ENCODE peak calls at places on chromosomes 12 and 14, in five cellular contexts. One of them, this sample, is unnamed.

GRCh38 chr12:4539167-4539870 is 629 bp downstream of the RAD51AP1 start:
- DNase-seq in amniotic epithelial cell: no peak
- DNase-seq in HT1080: no peak
- DNase-seq in AG20443: no peak
- DNase-seq in myocyte: no peak
- DNase-seq in this sample: no peak

GRCh38 chr12:126663304-126664094 is 1598.3 kb downstream of the AACS start:
- DNase-seq in amniotic epithelial cell: peak; percentile 2
- DNase-seq in HT1080: peak; percentile 29
- DNase-seq in AG20443: no peak
- DNase-seq in myocyte: peak; percentile 8
- DNase-seq in this sample: no peak

GRCh38 chr12:46134205-46134811 is 134.5 kb downstream of the SLC38A1 start:
- DNase-seq in amniotic epithelial cell: peak; percentile 87
- DNase-seq in HT1080: no peak
- DNase-seq in AG20443: no peak
- DNase-seq in myocyte: no peak
- DNase-seq in this sample: no peak

GRCh38 chr14:74613211-74613914 is 1.3 kb upstream of the LTBP2 start:
- DNase-seq in amniotic epithelial cell: no peak
- DNase-seq in HT1080: no peak
- DNase-seq in AG20443: no peak
- DNase-seq in myocyte: no peak
- DNase-seq in this sample: no peak

GRCh38 chr12:98402081-98402480 is 113.3 kb upstream of the TMPO start:
- DNase-seq in amniotic epithelial cell: peak; percentile 48
- DNase-seq in HT1080: peak; percentile 41
- DNase-seq in AG20443: no peak
- DNase-seq in myocyte: no peak
- DNase-seq in this sample: no peak

GRCh38 chr14:64764641-64765520 is 60.7 kb downstream of the PLEKHG3 start:
- DNase-seq in amniotic epithelial cell: peak; percentile 63
- DNase-seq in HT1080: peak; percentile 69
- DNase-seq in AG20443: peak; percentile 91
- DNase-seq in myocyte: peak; percentile 82
- DNase-seq in this sample: peak; percentile 75

GRCh38 chr14:30573203-30573814 is 14.4 kb downstream of the G2E3 start:
- DNase-seq in amniotic epithelial cell: peak; percentile 84
- DNase-seq in HT1080: peak; percentile 49
- DNase-seq in AG20443: no peak
- DNase-seq in myocyte: peak; percentile 50
- DNase-seq in this sample: no peak

GRCh38 chr14:94728950-94729349 is 41.0 kb downstream of the GSC start:
- DNase-seq in amniotic epithelial cell: no peak
- DNase-seq in HT1080: no peak
- DNase-seq in AG20443: no peak
- DNase-seq in myocyte: no peak
- DNase-seq in this sample: no peak

GRCh38 chr12:70241845-70242244 is 1.4 kb upstream of the CNOT2 start:
- DNase-seq in amniotic epithelial cell: no peak
- DNase-seq in HT1080: no peak
- DNase-seq in AG20443: no peak
- DNase-seq in myocyte: no peak
- DNase-seq in this sample: no peak

GRCh38 chr12:90945070-90945649 is 9.8 kb downstream of the CCER1 start:
- DNase-seq in amniotic epithelial cell: peak; percentile 49
- DNase-seq in HT1080: no peak
- DNase-seq in AG20443: no peak
- DNase-seq in myocyte: peak; percentile 21
- DNase-seq in this sample: no peak

GRCh38 chr14:104179564-104180129 is 41.3 kb downstream of the KIF26A start:
- DNase-seq in amniotic epithelial cell: no peak
- DNase-seq in HT1080: no peak
- DNase-seq in AG20443: no peak
- DNase-seq in myocyte: no peak
- DNase-seq in this sample: no peak

GRCh38 chr12:93087836-93088610 is 158.9 kb upstream of the EEA1 start:
- DNase-seq in amniotic epithelial cell: no peak
- DNase-seq in HT1080: no peak
- DNase-seq in AG20443: no peak
- DNase-seq in myocyte: no peak
- DNase-seq in this sample: no peak

GRCh38 chr12:67991158-67991557 is 1.9 kb downstream of the IFNG-AS1 start:
- DNase-seq in amniotic epithelial cell: no peak
- DNase-seq in HT1080: no peak
- DNase-seq in AG20443: no peak
- DNase-seq in myocyte: no peak
- DNase-seq in this sample: no peak

GRCh38 chr14:60195179-60195810 is 30.1 kb upstream of the DHRS7 start:
- DNase-seq in amniotic epithelial cell: no peak
- DNase-seq in HT1080: no peak
- DNase-seq in AG20443: no peak
- DNase-seq in myocyte: no peak
- DNase-seq in this sample: no peak

GRCh38 chr14:36245223-36245622 is 68.7 kb upstream of the PTCSC3 start:
- DNase-seq in amniotic epithelial cell: no peak
- DNase-seq in HT1080: no peak
- DNase-seq in AG20443: no peak
- DNase-seq in myocyte: no peak
- DNase-seq in this sample: no peak

GRCh38 chr14:61505815-61506809 is 184.7 kb downstream of the PRKCH start:
- DNase-seq in amniotic epithelial cell: peak; percentile 80
- DNase-seq in HT1080: no peak
- DNase-seq in AG20443: no peak
- DNase-seq in myocyte: no peak
- DNase-seq in this sample: no peak

GRCh38 chr12:81610955-81611889 is 147.9 kb downstream of the PPFIA2 start:
- DNase-seq in amniotic epithelial cell: peak; percentile 2
- DNase-seq in HT1080: peak; percentile 4
- DNase-seq in AG20443: no peak
- DNase-seq in myocyte: no peak
- DNase-seq in this sample: no peak

GRCh38 chr12:21337959-21338704 is 3.4 kb upstream of the SLCO1A2 start:
- DNase-seq in amniotic epithelial cell: no peak
- DNase-seq in HT1080: no peak
- DNase-seq in AG20443: no peak
- DNase-seq in myocyte: no peak
- DNase-seq in this sample: no peak

GRCh38 chr12:64625243-64626077 is 15.2 kb downstream of the RASSF3 start:
- DNase-seq in amniotic epithelial cell: peak; percentile 93
- DNase-seq in HT1080: peak; percentile 91
- DNase-seq in AG20443: peak; percentile 65
- DNase-seq in myocyte: peak; percentile 79
- DNase-seq in this sample: peak; percentile 75

GRCh38 chr12:119613319-119613936 is 19.9 kb downstream of the TMEM233 start:
- DNase-seq in amniotic epithelial cell: no peak
- DNase-seq in HT1080: peak; percentile 17
- DNase-seq in AG20443: no peak
- DNase-seq in myocyte: peak; percentile 70
- DNase-seq in this sample: no peak

GRCh38 chr14:64265222-64265621 is 28.9 kb downstream of the ESR2 start:
- DNase-seq in amniotic epithelial cell: no peak
- DNase-seq in HT1080: no peak
- DNase-seq in AG20443: no peak
- DNase-seq in myocyte: no peak
- DNase-seq in this sample: no peak

GRCh38 chr12:66111605-66112004 is 18.9 kb downstream of the LLPH start:
- DNase-seq in amniotic epithelial cell: peak; percentile 91
- DNase-seq in HT1080: no peak
- DNase-seq in AG20443: no peak
- DNase-seq in myocyte: no peak
- DNase-seq in this sample: no peak

GRCh38 chr14:104844306-104845032 is 20.6 kb upstream of the CEP170B start:
- DNase-seq in amniotic epithelial cell: no peak
- DNase-seq in HT1080: no peak
- DNase-seq in AG20443: no peak
- DNase-seq in myocyte: no peak
- DNase-seq in this sample: no peak